ENCODE peak calls at places on chromosomes 5 and 9, in ten cellular contexts. V is kidney, T is neural progenitor cell, Y is PC-3, F is cardiac muscle cell, W is Peyer's patch, B is A549, Z is WERI-Rb-1, X is H1, M is transverse colon. R is an unnamed sample.
A peak's percentile ranks its signal among the peaks of the same experiment; 100 is the strongest.

GRCh38 chr5:65326912-65327311 is 154.8 kb downstream of the ADAMTS6 start:
- DNase-seq in F (no peak), M (no peak), T (peak; percentile 16), B (no peak), Z (no peak), X (no peak), V (no peak), Y (peak; percentile 4), W (no peak), R (peak; percentile 51)

GRCh38 chr5:122089096-122089495 is 11.0 kb upstream of the LOX start:
- DNase-seq in Y (no peak), W (no peak), F (no peak), B (no peak), T (no peak), V (no peak), M (no peak), X (no peak), Z (no peak), R (no peak)

GRCh38 chr9:34675048-34675714 is 12.7 kb upstream of the CCL27 start:
- DNase-seq in X (no peak), B (peak; percentile 84), M (peak; percentile 78), W (peak; percentile 74), Z (peak; percentile 90), Y (peak; percentile 72), V (peak; percentile 74), T (peak; percentile 91), F (peak; percentile 92), R (peak; percentile 98)

GRCh38 chr9:34507556-34507955 is 15.2 kb downstream of the ENHO start:
- DNase-seq in Z (no peak), M (no peak), T (no peak), Y (no peak), W (no peak), V (no peak), F (no peak), B (no peak), X (no peak), R (peak; percentile 30)

GRCh38 chr9:109817146-109817845 is 37.3 kb downstream of the PALM2AKAP2 start:
- DNase-seq in B (no peak), Z (no peak), Y (peak; percentile 19), W (no peak), F (no peak), V (no peak), M (no peak), X (no peak), T (no peak), R (no peak)

GRCh38 chr5:107519900-107520354 is 150.8 kb downstream of the EFNA5 start:
- DNase-seq in Z (no peak), M (no peak), W (no peak), T (peak; percentile 57), F (peak; percentile 51), Y (peak; percentile 64), X (no peak), B (no peak), V (no peak), R (no peak)

GRCh38 chr5:180297587-180298282 is 5.9 kb upstream of the MAPK9 start:
- DNase-seq in T (no peak), V (no peak), Z (no peak), W (no peak), B (no peak), F (no peak), Y (no peak), X (no peak), M (no peak), R (no peak)

GRCh38 chr9:120344230-120344629 is 235.7 kb downstream of the CDK5RAP2 start:
- DNase-seq in W (no peak), V (no peak), B (peak; percentile 50), Y (peak; percentile 79), M (no peak), F (no peak), T (no peak), Z (no peak), X (no peak), R (no peak)

GRCh38 chr5:114243983-114244305 is 117.9 kb upstream of the KCNN2 start:
- DNase-seq in Z (no peak), X (no peak), F (no peak), T (no peak), M (no peak), B (no peak), V (no peak), Y (no peak), W (no peak), R (no peak)

GRCh38 chr5:131242728-131243255 is 21.1 kb upstream of the CDC42SE2 start:
- DNase-seq in X (no peak), W (no peak), T (no peak), M (no peak), F (no peak), Z (no peak), Y (peak; percentile 74), V (no peak), B (no peak), R (no peak)

GRCh38 chr5:4630031-4630430 is 510.1 kb upstream of the ADAMTS16 start:
- DNase-seq in V (no peak), F (no peak), M (no peak), Z (no peak), B (peak; percentile 3), X (no peak), W (no peak), Y (no peak), T (no peak), R (no peak)

GRCh38 chr5:133890776-133891280 is 77.6 kb downstream of the C5orf15 start:
- DNase-seq in M (no peak), Z (no peak), W (no peak), V (no peak), F (no peak), X (no peak), Y (no peak), T (no peak), B (no peak), R (no peak)

GRCh38 chr9:38091310-38092199 is 22.5 kb upstream of the SHB start:
- DNase-seq in Y (no peak), W (no peak), F (no peak), M (no peak), X (no peak), T (no peak), V (no peak), B (no peak), Z (peak; percentile 52), R (peak; percentile 74)

GRCh38 chr9:109922617-109923260 is 142.7 kb downstream of the PALM2AKAP2 start:
- DNase-seq in Z (no peak), T (no peak), B (no peak), M (no peak), Y (no peak), F (no peak), W (no peak), V (no peak), X (no peak), R (no peak)

GRCh38 chr9:94630833-94631232 is 8.5 kb downstream of the FBP1 start:
- DNase-seq in Y (peak; percentile 88), W (no peak), Z (no peak), F (no peak), V (no peak), T (peak; percentile 26), X (no peak), M (no peak), B (no peak), R (no peak)

GRCh38 chr5:114237766-114238165 is 124.1 kb upstream of the KCNN2 start:
- DNase-seq in X (no peak), F (no peak), T (no peak), W (no peak), B (no peak), Z (no peak), M (no peak), Y (peak; percentile 27), V (no peak), R (no peak)

GRCh38 chr5:80573062-80573461 is 3.0 kb upstream of the ANKRD34B start:
- DNase-seq in W (no peak), B (no peak), Z (no peak), T (no peak), Y (no peak), V (no peak), F (no peak), M (no peak), X (no peak), R (no peak)

DNA sequence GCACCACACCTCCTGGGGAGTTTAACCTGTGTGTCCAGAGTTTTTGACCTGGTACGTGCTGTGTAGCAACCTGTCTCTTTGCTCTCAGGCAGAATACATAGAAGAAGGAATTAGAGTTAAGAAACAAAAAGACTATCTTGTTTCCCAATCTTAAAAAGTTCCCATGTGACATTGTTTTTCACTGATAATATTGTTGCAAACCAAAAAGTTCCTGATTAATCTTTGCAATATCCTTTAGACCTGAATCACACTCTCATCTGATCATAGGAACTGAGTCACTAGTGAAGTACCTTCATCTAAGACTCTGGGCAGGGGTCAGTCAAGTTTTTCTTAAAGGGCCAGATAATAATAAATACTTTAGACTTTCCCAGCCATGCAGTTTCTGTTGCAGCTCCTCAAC is 35.1 kb downstream of the BASP1 start:
- DNase-seq in V (no peak), Z (no peak), W (no peak), B (no peak), X (no peak), M (no peak), Y (peak; percentile 94), T (no peak), F (no peak), R (no peak)
- H3K27ac ChIP-seq in V (no peak overlapping the region), Z (no peak overlapping the region), W (no peak overlapping the region), B (peak overlapping the region; percentile 79), X (no peak overlapping the region), M (no peak overlapping the region), Y (peak overlapping the region; percentile 80), T (no peak overlapping the region), F (no peak overlapping the region), R (no peak overlapping the region)

GRCh38 chr5:33854733-33855151 is 37.0 kb downstream of the ADAMTS12 start:
- DNase-seq in M (no peak), T (peak; percentile 73), B (no peak), W (no peak), X (no peak), V (peak; percentile 80), F (peak; percentile 52), Y (peak; percentile 61), Z (no peak), R (no peak)
- H3K4me3 ChIP-seq in M (no peak overlapping the region), T (no peak overlapping the region), B (no peak overlapping the region), W (no peak overlapping the region), X (no peak overlapping the region), V (no peak overlapping the region), F (no peak overlapping the region), Y (no peak overlapping the region), Z (no peak overlapping the region), R (no peak overlapping the region)

DNA sequence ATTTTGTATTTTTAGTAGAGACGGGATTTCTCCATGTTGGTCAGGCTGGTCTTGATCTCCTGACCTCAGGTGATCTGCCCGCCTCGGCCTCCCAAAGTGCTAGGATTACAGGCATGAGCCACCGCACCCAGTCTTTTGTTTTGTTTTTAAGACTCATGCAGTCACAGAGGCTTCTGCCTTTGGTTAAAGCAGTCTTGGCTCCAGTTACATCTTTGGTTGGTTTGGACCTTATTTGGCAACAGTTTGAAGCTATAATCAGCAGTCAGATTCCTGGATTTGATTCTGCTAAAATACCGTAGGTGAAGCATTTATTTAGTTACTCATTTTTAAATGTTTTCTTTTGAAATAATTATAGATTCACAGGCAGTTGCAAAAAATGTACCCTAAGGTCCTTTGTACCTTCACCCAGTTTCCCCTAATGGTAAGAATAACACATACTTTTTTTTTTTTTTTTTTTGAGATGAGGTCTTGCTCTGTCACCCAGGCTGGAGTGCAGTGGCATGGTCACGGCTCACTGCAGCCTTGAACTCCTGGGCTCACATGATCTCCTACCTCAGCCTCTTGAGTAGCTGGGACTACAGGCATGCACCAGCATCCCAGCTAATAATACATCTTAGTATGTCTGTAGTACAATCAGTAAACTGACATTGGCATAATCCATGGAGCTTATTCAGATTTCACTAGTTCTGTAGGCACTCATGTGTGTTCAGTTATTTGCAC is 15.7 kb downstream of the USP20 start:
- DNase-seq in Z (no peak), Y (no peak), B (no peak), M (no peak), V (no peak), X (no peak), T (no peak), W (no peak), F (no peak), R (no peak)
- H3K27ac ChIP-seq in Z (peak overlapping the region; percentile 41), Y (no peak overlapping the region), B (no peak overlapping the region), M (peak overlapping the region; percentile 2), V (peak overlapping the region; percentile 69), X (no peak overlapping the region), T (no peak overlapping the region), W (no peak overlapping the region), F (no peak overlapping the region), R (no peak overlapping the region)

GRCh38 chr5:72451771-72452505 is 55.3 kb downstream of the ZNF366 start:
- DNase-seq in B (peak; percentile 20), F (no peak), W (peak; percentile 33), M (peak; percentile 23), Z (no peak), T (peak; percentile 20), X (no peak), V (peak; percentile 83), Y (peak; percentile 40), R (peak; percentile 55)
- H3K4me3 ChIP-seq in B (no peak overlapping the region), F (no peak overlapping the region), W (no peak overlapping the region), M (no peak overlapping the region), Z (no peak overlapping the region), T (no peak overlapping the region), X (no peak overlapping the region), V (no peak overlapping the region), Y (peak overlapping the region; percentile 23), R (no peak overlapping the region)